ENCODE peak calls at places on chromosomes 16 and 17, in four cellular contexts. H is neural progenitor cell, E is stomach, F is lung. S is an unnamed sample. For H3K36me3, the result is how much of the 10 kb centered on the place peaks cover.

GRCh38 chr17:39776267-39776666 is 38.5 kb downstream of the GRB7 start:
- DNase-seq in H (no peak), E (no peak), F (no peak), S (no peak)

GRCh38 chr16:10870137-10870776 is 6.7 kb upstream of the CIITA start:
- DNase-seq in H (no peak), E (no peak), F (no peak), S (no peak)

GRCh38 chr16:85844169-85844481 is 44.6 kb downstream of the COX4I1 start:
- DNase-seq in H (no peak), E (no peak), F (no peak), S (no peak)

GRCh38 chr16:87198328-87198731 is 118.9 kb downstream of the C16orf95 start:
- DNase-seq in H (no peak), E (no peak), F (no peak), S (no peak)

GRCh38 chr17:55327225-55328088 is 62.7 kb downstream of the HLF start:
- DNase-seq in H (no peak), E (no peak), F (no peak), S (no peak)

GRCh38 chr17:58005728-58006562 is 1.1 kb downstream of the SRSF1 start:
- DNase-seq in H (no peak), E (no peak), F (no peak), S (no peak)

GRCh38 chr17:32341141-32341856 is 674 bp downstream of the C17orf75 start:
- DNase-seq in H (no peak), E (no peak), F (no peak), S (no peak)

GRCh38 chr17:44916781-44917241 is 1.5 kb upstream of the GFAP start:
- DNase-seq in H (no peak), E (no peak), F (no peak), S (no peak)

GRCh38 chr16:4298761-4299522 is 16.9 kb upstream of the GLIS2 start:
- DNase-seq in H (peak), E (peak), F (peak), S (peak)

GRCh38 chr17:80285237-80285920 is 24.7 kb downstream of the RNF213 start:
- DNase-seq in H (no peak), E (no peak), F (no peak), S (no peak)

GRCh38 chr17:80287806-80288579 is 27.3 kb downstream of the RNF213 start:
- DNase-seq in H (no peak), E (no peak), F (no peak), S (no peak)

GRCh38 chr17:80286638-80286960 is 25.9 kb downstream of the RNF213 start:
- DNase-seq in H (no peak), E (no peak), F (no peak), S (no peak)

GRCh38 chr17:80284631-80285030 is 24.0 kb downstream of the RNF213 start:
- DNase-seq in H (peak), E (no peak), F (no peak), S (peak)

DNA sequence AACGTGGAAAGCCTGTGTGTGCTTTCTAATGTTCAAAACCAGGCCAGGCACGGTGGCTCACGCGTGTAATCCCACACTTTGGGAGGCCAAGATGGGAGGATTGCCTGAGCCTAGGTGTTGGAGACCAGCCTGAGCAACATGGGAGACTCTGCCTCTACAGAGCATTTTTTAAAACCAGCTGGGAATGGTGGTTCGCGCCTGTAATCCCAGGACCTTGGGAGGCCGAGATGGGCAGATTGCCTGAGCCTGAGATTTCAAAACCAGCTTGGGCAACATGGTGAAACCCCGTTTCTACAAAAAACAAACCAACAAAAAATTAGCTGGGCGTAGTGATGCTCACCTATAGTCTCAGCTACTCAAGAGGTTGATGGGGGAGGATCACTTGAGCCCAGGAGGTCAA is 26.4 kb downstream of the RNF213 start:
- DNase-seq in H (no peak), E (no peak), F (no peak), S (no peak)
- H3K36me3 ChIP-seq in H (under half), E (under half), F (under half), S (half or more)

GRCh38 chr17:539048-539447 is 175.6 kb downstream of the VPS53 start:
- DNase-seq in H (no peak), E (no peak), F (no peak), S (no peak)

GRCh38 chr17:540632-541031 is 174.0 kb downstream of the VPS53 start:
- DNase-seq in H (no peak), E (no peak), F (no peak), S (no peak)

GRCh38 chr17:538096-538973 is 176.3 kb downstream of the VPS53 start:
- DNase-seq in H (peak), E (no peak), F (no peak), S (no peak)

GRCh38 chr17:537133-537532 is 177.5 kb downstream of the VPS53 start:
- DNase-seq in H (peak), E (no peak), F (no peak), S (no peak)

GRCh38 chr17:539766-540165 is 174.9 kb downstream of the VPS53 start:
- DNase-seq in H (no peak), E (no peak), F (no peak), S (no peak)
- H3K27ac ChIP-seq in H (no peak), E (no peak), F (no peak), S (no peak)

GRCh38 chr16:77762260-77762659 is 26.1 kb upstream of the VAT1L start:
- DNase-seq in H (no peak), E (no peak), F (no peak), S (no peak)

GRCh38 chr16:77767211-77767610 is 21.2 kb upstream of the VAT1L start:
- DNase-seq in H (no peak), E (no peak), F (no peak), S (no peak)

GRCh38 chr16:77760800-77761199 is 27.6 kb upstream of the VAT1L start:
- DNase-seq in H (no peak), E (no peak), F (no peak), S (no peak)

GRCh38 chr16:77761204-77761603 is 27.2 kb upstream of the VAT1L start:
- DNase-seq in H (no peak), E (no peak), F (no peak), S (no peak)

GRCh38 chr16:77763994-77764393 is 24.4 kb upstream of the VAT1L start:
- DNase-seq in H (no peak), E (no peak), F (peak), S (no peak)
- H3K36me3 ChIP-seq in H (under half), E (under half), F (under half), S (under half)

DNA sequence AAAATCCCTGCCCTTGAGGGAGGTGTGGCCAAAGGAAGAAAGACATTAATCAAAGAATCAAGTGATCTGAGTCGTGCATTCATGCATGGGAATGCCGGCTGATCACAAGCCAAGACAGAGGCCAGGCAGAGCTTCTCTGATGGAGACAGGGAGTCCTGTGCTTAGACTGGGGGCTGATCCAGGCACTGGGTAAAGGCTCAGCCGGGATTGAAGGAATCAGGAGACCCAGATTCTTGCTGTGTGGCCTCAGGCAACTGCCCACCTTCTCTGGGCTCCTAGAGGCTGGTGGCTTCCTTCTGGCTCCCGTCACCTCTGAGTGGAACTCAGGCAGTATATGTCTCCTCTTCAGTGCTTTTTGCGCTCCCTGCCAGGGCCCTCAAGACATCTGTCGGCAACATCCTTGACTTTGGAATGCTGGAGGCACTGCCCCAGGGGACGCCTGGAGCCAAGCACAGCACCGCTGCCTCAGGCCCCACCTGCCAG is 17.7 kb downstream of the RAI1 start:
- DNase-seq in H (peak), E (no peak), F (no peak), S (peak)
- H3K27ac ChIP-seq in H (no peak), E (peak), F (peak), S (no peak)

DNA sequence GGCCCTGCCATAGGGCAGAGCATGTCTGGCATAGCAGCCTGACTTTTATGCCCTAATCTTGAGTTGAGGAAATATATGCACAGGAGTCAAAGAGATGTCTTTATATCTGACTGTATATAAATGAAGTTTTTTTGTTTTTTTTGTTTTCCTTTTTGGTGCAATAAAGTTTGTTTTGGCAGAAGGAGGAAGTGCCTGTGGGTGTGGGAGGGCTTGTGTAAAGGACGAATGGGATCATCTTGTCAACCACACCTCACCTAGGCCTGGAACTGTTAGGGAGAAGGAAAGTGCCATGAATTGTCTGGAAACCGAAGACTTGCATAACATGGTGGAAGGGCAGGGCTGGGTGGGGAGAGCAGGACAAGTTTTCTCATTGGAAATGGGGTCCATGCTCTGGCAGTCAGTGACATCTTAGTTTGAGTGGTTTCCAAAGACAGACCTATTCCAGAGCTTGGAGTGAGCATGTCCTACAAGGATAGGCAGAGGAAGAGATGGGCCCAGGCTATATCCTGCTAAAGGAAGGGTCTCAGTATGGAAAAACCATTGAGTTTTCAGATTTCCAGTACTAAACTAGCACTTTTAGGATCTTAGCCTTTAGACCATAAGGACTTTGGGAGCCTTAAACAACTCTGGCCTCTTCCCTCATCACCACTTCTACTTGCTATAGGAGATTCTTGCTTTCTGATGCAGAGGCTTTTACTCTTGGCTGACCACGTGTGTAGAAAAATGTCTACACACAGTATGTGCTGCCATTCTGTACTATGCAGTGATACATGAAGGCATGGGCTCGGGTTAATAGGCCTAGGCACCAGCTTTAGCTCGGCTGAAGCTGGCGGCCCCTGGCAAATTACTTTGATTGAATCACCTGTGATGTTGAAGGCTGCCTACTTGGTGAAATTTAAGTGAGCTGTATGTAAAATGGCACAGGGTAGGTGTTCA is 15.5 kb downstream of the SNF8 start:
- DNase-seq in H (no peak), E (no peak), F (no peak), S (no peak)
- H3K36me3 ChIP-seq in H (under half), E (half or more), F (half or more), S (half or more)

GRCh38 chr17:42579794-42580551 is 2.4 kb upstream of the PSMC3IP start:
- DNase-seq in H (no peak), E (no peak), F (no peak), S (peak)

GRCh38 chr17:42577140-42577531 is 393 bp downstream of the PSMC3IP start:
- DNase-seq in H (no peak), E (no peak), F (no peak), S (no peak)

GRCh38 chr17:42574463-42574862 is 3.1 kb downstream of the PSMC3IP start:
- DNase-seq in H (no peak), E (no peak), F (no peak), S (no peak)

GRCh38 chr17:42578282-42578869 is 847 bp upstream of the PSMC3IP start:
- DNase-seq in H (peak), E (peak), F (peak), S (peak)

GRCh38 chr17:42577532-42578281 is at the start of gene PSMC3IP:
- DNase-seq in H (peak), E (peak), F (peak), S (peak)
- H3K27ac ChIP-seq in H (no peak), E (peak), F (peak), S (peak)

DNA sequence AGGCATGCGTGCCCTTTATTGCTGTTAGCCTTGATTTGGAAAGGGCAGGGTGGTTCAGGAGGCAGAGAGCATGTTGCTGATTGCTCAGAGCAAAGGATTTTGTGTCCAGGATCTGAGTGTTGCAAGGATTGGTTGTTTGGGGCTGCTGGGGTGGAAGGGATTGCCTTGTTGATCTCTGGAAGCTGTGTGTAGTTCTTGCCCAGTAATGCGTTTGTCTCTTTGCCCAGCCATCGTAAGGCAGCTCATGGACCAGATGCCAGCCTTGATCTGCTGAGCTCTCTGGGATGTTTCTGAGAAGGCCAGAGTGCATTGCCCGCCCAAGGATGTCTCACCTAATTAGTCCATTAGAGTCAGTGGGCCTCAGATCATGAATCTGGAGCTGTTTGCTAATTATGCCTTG is 33.6 kb downstream of the NKD1 start:
- DNase-seq in H (peak), E (no peak), F (no peak), S (no peak)
- H3K36me3 ChIP-seq in H (under half), E (under half), F (under half), S (under half)

GRCh38 chr16:72012607-72013006 is 4.1 kb downstream of the DHODH start:
- DNase-seq in H (no peak), E (no peak), F (no peak), S (no peak)

GRCh38 chr16:72015124-72015523 is 6.6 kb downstream of the DHODH start:
- DNase-seq in H (no peak), E (peak), F (no peak), S (no peak)

GRCh38 chr16:72013389-72013788 is 4.8 kb downstream of the DHODH start:
- DNase-seq in H (no peak), E (no peak), F (peak), S (no peak)

GRCh38 chr16:72014675-72015074 is 6.1 kb downstream of the DHODH start:
- DNase-seq in H (no peak), E (no peak), F (no peak), S (no peak)

GRCh38 chr16:72013888-72014538 is 5.5 kb downstream of the DHODH start:
- DNase-seq in H (peak), E (no peak), F (no peak), S (no peak)
- H3K27ac ChIP-seq in H (no peak), E (no peak), F (peak), S (no peak)

GRCh38 chr16:67930678-67931211 is 917 bp downstream of the CTRL start:
- DNase-seq in H (no peak), E (no peak), F (no peak), S (no peak)
- H3K36me3 ChIP-seq in H (under half), E (half or more), F (under half), S (under half)

DNA sequence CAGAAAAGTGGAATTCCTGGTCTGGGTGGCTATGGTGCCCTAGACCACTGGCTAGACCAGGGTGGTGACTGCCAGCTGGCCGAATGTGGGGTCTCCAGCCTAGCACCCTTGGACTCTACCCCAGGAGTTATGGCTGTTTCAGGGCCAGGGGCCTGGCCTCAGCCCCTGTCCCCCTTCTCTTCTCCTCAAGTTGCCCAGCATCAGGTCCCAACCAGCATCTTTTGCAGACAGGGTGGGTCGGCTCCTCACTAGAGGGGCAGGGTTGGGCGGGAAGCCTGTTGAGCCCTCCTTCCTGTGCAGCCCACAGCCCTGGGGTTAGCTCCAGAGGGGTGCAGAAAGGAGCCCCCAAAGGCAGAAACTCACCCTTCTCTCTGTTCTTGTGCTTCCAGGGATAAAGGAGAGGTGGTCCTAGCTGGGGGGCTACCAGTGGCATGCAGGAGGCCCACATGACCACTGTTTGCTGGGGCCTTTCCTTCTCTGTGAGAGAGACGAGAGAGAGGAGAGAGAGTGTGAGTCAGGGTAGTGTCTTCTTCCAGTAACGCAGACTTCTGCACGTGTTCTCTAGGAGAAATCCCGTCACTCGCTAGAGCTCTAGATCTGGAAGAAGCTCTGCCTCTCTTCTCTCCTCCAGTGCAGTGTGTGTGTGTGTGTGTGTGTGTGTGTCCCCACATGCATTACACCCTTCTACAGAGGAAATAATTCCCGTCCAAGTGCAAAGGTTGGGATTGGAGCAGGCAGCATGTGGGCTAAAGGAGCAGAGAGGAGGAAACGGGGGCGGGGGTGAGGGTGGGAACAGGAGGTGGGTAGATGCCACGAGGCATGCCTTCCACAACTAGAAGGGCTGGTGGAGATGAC is 209.4 kb downstream of the SEC14L1 start:
- DNase-seq in H (no peak), E (peak), F (peak), S (peak)
- H3K27ac ChIP-seq in H (no peak), E (peak), F (no peak), S (no peak)